ENCODE peak calls at places on chromosome 14, in five cellular contexts. K, L, Z, R and P are unnamed samples.

GRCh38 chr14:81471062-81471461 is 62.6 kb downstream of the SEL1L start:
- DNase-seq in L (no peak), Z (no peak), K (no peak), R (no peak), P (no peak)

GRCh38 chr14:67442139-67442906 is 30.4 kb upstream of the PLEK2 start:
- DNase-seq in L (no peak), Z (no peak), R (no peak), K (no peak), P (no peak)

GRCh38 chr14:90730367-90730766 is 85.9 kb downstream of the TTC7B start:
- DNase-seq in Z (no peak), L (no peak), K (no peak), R (no peak), P (no peak)

GRCh38 chr14:92676031-92676430 is 72.4 kb downstream of the LGMN start:
- DNase-seq in L (no peak), Z (no peak), K (no peak), R (no peak), P (no peak)

GRCh38 chr14:61280092-61280525 is 1.0 kb downstream of the TMEM30B start:
- DNase-seq in Z (no peak), L (no peak), R (no peak), K (no peak), P (no peak)

GRCh38 chr14:50971122-50971781 is 27.0 kb upstream of the PYGL start:
- DNase-seq in K (no peak), Z (no peak), L (no peak), R (no peak), P (no peak)

GRCh38 chr14:71488703-71489141 is 443.5 kb upstream of the RGS6 start:
- DNase-seq in R (no peak), L (peak), K (peak), Z (no peak), P (no peak)

GRCh38 chr14:99325016-99325415 is 53.0 kb upstream of the BCL11B start:
- DNase-seq in L (no peak), Z (no peak), K (no peak), R (no peak), P (no peak)

GRCh38 chr14:34944744-34945143 is 38.0 kb upstream of the SRP54 start:
- DNase-seq in L (no peak), Z (no peak), K (no peak), R (no peak), P (no peak)

GRCh38 chr14:100031506-100032281 is 33.5 kb upstream of the EVL start:
- DNase-seq in L (peak), Z (peak), R (peak), K (peak), P (peak)

GRCh38 chr14:67749341-67750110 is 47.8 kb downstream of the RDH12 start:
- DNase-seq in R (no peak), K (no peak), L (no peak), Z (no peak), P (no peak)

GRCh38 chr14:34665785-34666425 is 36.0 kb upstream of the SNX6 start:
- DNase-seq in Z (peak), R (no peak), L (no peak), K (peak), P (peak)

GRCh38 chr14:97432586-97432985 is 635.4 kb downstream of the VRK1 start:
- DNase-seq in L (no peak), K (no peak), Z (no peak), R (no peak), P (no peak)

GRCh38 chr14:102580552-102581110 is 11.8 kb upstream of the RCOR1 start:
- DNase-seq in Z (no peak), R (no peak), K (peak), L (no peak), P (no peak)

GRCh38 chr14:67480011-67480410 is 8.5 kb downstream of the TMEM229B start:
- DNase-seq in L (no peak), Z (no peak), R (no peak), K (no peak), P (no peak)

GRCh38 chr14:65703996-65704395 is 291.5 kb downstream of the FUT8 start:
- DNase-seq in R (peak), K (peak), Z (no peak), L (no peak), P (no peak)

GRCh38 chr14:22391908-22392307 is 197.1 kb downstream of the DAD1 start:
- DNase-seq in K (peak), Z (peak), R (peak), L (no peak), P (peak)

GRCh38 chr14:91329615-91330014 is 85.1 kb upstream of the GPR68 start:
- DNase-seq in K (no peak), Z (no peak), R (no peak), L (no peak), P (no peak)

GRCh38 chr14:104383088-104383805 is 196.3 kb upstream of the C14orf180 start:
- DNase-seq in Z (no peak), L (no peak), R (no peak), K (no peak), P (no peak)

GRCh38 chr14:52413729-52414453 is 99.8 kb downstream of the PTGER2 start:
- DNase-seq in K (peak), L (peak), Z (no peak), R (no peak), P (no peak)

GRCh38 chr14:73248294-73248868 is 11.1 kb downstream of the PAPLN start:
- DNase-seq in R (no peak), L (no peak), K (no peak), Z (no peak), P (no peak)

GRCh38 chr14:62759796-62760195 is 285.5 kb downstream of the KCNH5 start:
- DNase-seq in Z (no peak), R (peak), K (no peak), L (no peak), P (no peak)